ENCODE peak calls at places on chromosome 12, in ten cellular contexts. One of them, this sample, is unnamed.
A peak's percentile ranks its signal among the peaks of the same experiment; 100 is the strongest.

GRCh38 chr12:124992874-124993567 is 424 bp upstream of the BRI3BP start:
- DNase-seq in hepatic stellate cell: no peak
- DNase-seq in choroid plexus epithelial cell: peak; percentile 39
- DNase-seq in fibroblast of pulmonary artery: peak; percentile 23
- DNase-seq in iPS-NIHi11: peak; percentile 79
- DNase-seq in glutamatergic neuron: peak; percentile 81
- DNase-seq in head of caudate nucleus: peak; percentile 63
- DNase-seq in kidney tubule cell: peak; percentile 87
- DNase-seq in effector memory CD4-positive, alpha-beta T cell: peak; percentile 68
- DNase-seq in left kidney: peak; percentile 93
- DNase-seq in this sample: peak; percentile 86

GRCh38 chr12:123524378-123524777 is 9.1 kb downstream of the RILPL1 start:
- DNase-seq in hepatic stellate cell: no peak
- DNase-seq in choroid plexus epithelial cell: no peak
- DNase-seq in fibroblast of pulmonary artery: no peak
- DNase-seq in iPS-NIHi11: no peak
- DNase-seq in glutamatergic neuron: no peak
- DNase-seq in head of caudate nucleus: no peak
- DNase-seq in kidney tubule cell: no peak
- DNase-seq in effector memory CD4-positive, alpha-beta T cell: no peak
- DNase-seq in left kidney: no peak
- DNase-seq in this sample: no peak

GRCh38 chr12:19643635-19644034 is 204.3 kb downstream of the AEBP2 start:
- DNase-seq in hepatic stellate cell: peak; percentile 34
- DNase-seq in choroid plexus epithelial cell: peak; percentile 84
- DNase-seq in fibroblast of pulmonary artery: peak; percentile 76
- DNase-seq in iPS-NIHi11: peak; percentile 71
- DNase-seq in glutamatergic neuron: no peak
- DNase-seq in head of caudate nucleus: no peak
- DNase-seq in kidney tubule cell: peak; percentile 42
- DNase-seq in effector memory CD4-positive, alpha-beta T cell: no peak
- DNase-seq in left kidney: peak; percentile 81
- DNase-seq in this sample: peak; percentile 71

GRCh38 chr12:88111074-88111652 is 30.7 kb downstream of the CEP290 start:
- DNase-seq in hepatic stellate cell: peak; percentile 4
- DNase-seq in choroid plexus epithelial cell: peak; percentile 80
- DNase-seq in fibroblast of pulmonary artery: peak; percentile 74
- DNase-seq in iPS-NIHi11: peak; percentile 5
- DNase-seq in glutamatergic neuron: no peak
- DNase-seq in head of caudate nucleus: no peak
- DNase-seq in kidney tubule cell: peak; percentile 66
- DNase-seq in effector memory CD4-positive, alpha-beta T cell: no peak
- DNase-seq in left kidney: peak; percentile 61
- DNase-seq in this sample: no peak

GRCh38 chr12:114967187-114967586 is 283.2 kb upstream of the TBX3 start:
- DNase-seq in hepatic stellate cell: no peak
- DNase-seq in choroid plexus epithelial cell: no peak
- DNase-seq in fibroblast of pulmonary artery: no peak
- DNase-seq in iPS-NIHi11: no peak
- DNase-seq in glutamatergic neuron: no peak
- DNase-seq in head of caudate nucleus: no peak
- DNase-seq in kidney tubule cell: no peak
- DNase-seq in effector memory CD4-positive, alpha-beta T cell: no peak
- DNase-seq in left kidney: no peak
- DNase-seq in this sample: no peak

GRCh38 chr12:94172973-94173372 is 24.6 kb downstream of the PLXNC1 start:
- DNase-seq in hepatic stellate cell: peak; percentile 32
- DNase-seq in choroid plexus epithelial cell: peak; percentile 100
- DNase-seq in fibroblast of pulmonary artery: peak; percentile 99
- DNase-seq in iPS-NIHi11: no peak
- DNase-seq in glutamatergic neuron: no peak
- DNase-seq in head of caudate nucleus: no peak
- DNase-seq in kidney tubule cell: no peak
- DNase-seq in effector memory CD4-positive, alpha-beta T cell: no peak
- DNase-seq in left kidney: no peak
- DNase-seq in this sample: no peak

GRCh38 chr12:21849878-21850277 is 75.4 kb upstream of the KCNJ8 start:
- DNase-seq in hepatic stellate cell: no peak
- DNase-seq in choroid plexus epithelial cell: no peak
- DNase-seq in fibroblast of pulmonary artery: no peak
- DNase-seq in iPS-NIHi11: no peak
- DNase-seq in glutamatergic neuron: no peak
- DNase-seq in head of caudate nucleus: no peak
- DNase-seq in kidney tubule cell: no peak
- DNase-seq in effector memory CD4-positive, alpha-beta T cell: no peak
- DNase-seq in left kidney: peak; percentile 72
- DNase-seq in this sample: no peak

GRCh38 chr12:42143401-42144173 is 1.1 kb downstream of the GXYLT1 start:
- DNase-seq in hepatic stellate cell: peak; percentile 14
- DNase-seq in choroid plexus epithelial cell: peak; percentile 54
- DNase-seq in fibroblast of pulmonary artery: peak; percentile 43
- DNase-seq in iPS-NIHi11: peak; percentile 42
- DNase-seq in glutamatergic neuron: no peak
- DNase-seq in head of caudate nucleus: no peak
- DNase-seq in kidney tubule cell: peak; percentile 40
- DNase-seq in effector memory CD4-positive, alpha-beta T cell: no peak
- DNase-seq in left kidney: peak; percentile 45
- DNase-seq in this sample: peak; percentile 11

GRCh38 chr12:45774508-45775162 is 45.1 kb downstream of the ARID2 start:
- DNase-seq in hepatic stellate cell: no peak
- DNase-seq in choroid plexus epithelial cell: no peak
- DNase-seq in fibroblast of pulmonary artery: peak; percentile 12
- DNase-seq in iPS-NIHi11: no peak
- DNase-seq in glutamatergic neuron: no peak
- DNase-seq in head of caudate nucleus: no peak
- DNase-seq in kidney tubule cell: no peak
- DNase-seq in effector memory CD4-positive, alpha-beta T cell: no peak
- DNase-seq in left kidney: no peak
- DNase-seq in this sample: no peak

GRCh38 chr12:89642959-89643358 is 65.7 kb downstream of the ATP2B1 start:
- DNase-seq in hepatic stellate cell: no peak
- DNase-seq in choroid plexus epithelial cell: no peak
- DNase-seq in fibroblast of pulmonary artery: no peak
- DNase-seq in iPS-NIHi11: no peak
- DNase-seq in glutamatergic neuron: no peak
- DNase-seq in head of caudate nucleus: no peak
- DNase-seq in kidney tubule cell: no peak
- DNase-seq in effector memory CD4-positive, alpha-beta T cell: no peak
- DNase-seq in left kidney: no peak
- DNase-seq in this sample: no peak

GRCh38 chr12:104477812-104478388 is 21.2 kb downstream of the CHST11 start:
- DNase-seq in hepatic stellate cell: no peak
- DNase-seq in choroid plexus epithelial cell: no peak
- DNase-seq in fibroblast of pulmonary artery: no peak
- DNase-seq in iPS-NIHi11: no peak
- DNase-seq in glutamatergic neuron: no peak
- DNase-seq in head of caudate nucleus: no peak
- DNase-seq in kidney tubule cell: no peak
- DNase-seq in effector memory CD4-positive, alpha-beta T cell: no peak
- DNase-seq in left kidney: no peak
- DNase-seq in this sample: no peak

GRCh38 chr12:32569256-32569655 is 109.8 kb upstream of the DNM1L start:
- DNase-seq in hepatic stellate cell: no peak
- DNase-seq in choroid plexus epithelial cell: peak; percentile 49
- DNase-seq in fibroblast of pulmonary artery: no peak
- DNase-seq in iPS-NIHi11: no peak
- DNase-seq in glutamatergic neuron: peak; percentile 81
- DNase-seq in head of caudate nucleus: no peak
- DNase-seq in kidney tubule cell: peak; percentile 9
- DNase-seq in effector memory CD4-positive, alpha-beta T cell: no peak
- DNase-seq in left kidney: peak; percentile 23
- DNase-seq in this sample: no peak

GRCh38 chr12:52235822-52236291 is 2.8 kb downstream of the KRT7 start:
- DNase-seq in hepatic stellate cell: no peak
- DNase-seq in choroid plexus epithelial cell: no peak
- DNase-seq in fibroblast of pulmonary artery: no peak
- DNase-seq in iPS-NIHi11: peak; percentile 28
- DNase-seq in glutamatergic neuron: no peak
- DNase-seq in head of caudate nucleus: no peak
- DNase-seq in kidney tubule cell: peak; percentile 75
- DNase-seq in effector memory CD4-positive, alpha-beta T cell: no peak
- DNase-seq in left kidney: no peak
- DNase-seq in this sample: no peak

GRCh38 chr12:68119250-68119649 is 40.3 kb downstream of the IFNG start:
- DNase-seq in hepatic stellate cell: no peak
- DNase-seq in choroid plexus epithelial cell: no peak
- DNase-seq in fibroblast of pulmonary artery: no peak
- DNase-seq in iPS-NIHi11: no peak
- DNase-seq in glutamatergic neuron: no peak
- DNase-seq in head of caudate nucleus: no peak
- DNase-seq in kidney tubule cell: no peak
- DNase-seq in effector memory CD4-positive, alpha-beta T cell: no peak
- DNase-seq in left kidney: no peak
- DNase-seq in this sample: no peak

GRCh38 chr12:129819391-129819790 is 84.4 kb downstream of the TMEM132D start:
- DNase-seq in hepatic stellate cell: no peak
- DNase-seq in choroid plexus epithelial cell: peak; percentile 34
- DNase-seq in fibroblast of pulmonary artery: no peak
- DNase-seq in iPS-NIHi11: no peak
- DNase-seq in glutamatergic neuron: no peak
- DNase-seq in head of caudate nucleus: no peak
- DNase-seq in kidney tubule cell: peak; percentile 76
- DNase-seq in effector memory CD4-positive, alpha-beta T cell: no peak
- DNase-seq in left kidney: peak; percentile 57
- DNase-seq in this sample: no peak

GRCh38 chr12:51270847-51271518 is 768 bp upstream of the SMAGP start:
- DNase-seq in hepatic stellate cell: peak; percentile 75
- DNase-seq in choroid plexus epithelial cell: peak; percentile 70
- DNase-seq in fibroblast of pulmonary artery: peak; percentile 70
- DNase-seq in iPS-NIHi11: no peak
- DNase-seq in glutamatergic neuron: no peak
- DNase-seq in head of caudate nucleus: no peak
- DNase-seq in kidney tubule cell: peak; percentile 97
- DNase-seq in effector memory CD4-positive, alpha-beta T cell: no peak
- DNase-seq in left kidney: no peak
- DNase-seq in this sample: no peak

GRCh38 chr12:122884091-122884826 is 11.7 kb downstream of the VPS37B start:
- DNase-seq in hepatic stellate cell: no peak
- DNase-seq in choroid plexus epithelial cell: no peak
- DNase-seq in fibroblast of pulmonary artery: no peak
- DNase-seq in iPS-NIHi11: no peak
- DNase-seq in glutamatergic neuron: no peak
- DNase-seq in head of caudate nucleus: no peak
- DNase-seq in kidney tubule cell: no peak
- DNase-seq in effector memory CD4-positive, alpha-beta T cell: no peak
- DNase-seq in left kidney: no peak
- DNase-seq in this sample: no peak

GRCh38 chr12:130698106-130698505 is 18.0 kb downstream of the RIMBP2 start:
- DNase-seq in hepatic stellate cell: no peak
- DNase-seq in choroid plexus epithelial cell: no peak
- DNase-seq in fibroblast of pulmonary artery: no peak
- DNase-seq in iPS-NIHi11: no peak
- DNase-seq in glutamatergic neuron: no peak
- DNase-seq in head of caudate nucleus: no peak
- DNase-seq in kidney tubule cell: no peak
- DNase-seq in effector memory CD4-positive, alpha-beta T cell: no peak
- DNase-seq in left kidney: no peak
- DNase-seq in this sample: no peak

GRCh38 chr12:80472912-80473500 is 29.0 kb downstream of the PTPRQ start:
- DNase-seq in hepatic stellate cell: peak; percentile 8
- DNase-seq in choroid plexus epithelial cell: peak; percentile 89
- DNase-seq in fibroblast of pulmonary artery: peak; percentile 83
- DNase-seq in iPS-NIHi11: peak; percentile 15
- DNase-seq in glutamatergic neuron: no peak
- DNase-seq in head of caudate nucleus: no peak
- DNase-seq in kidney tubule cell: peak; percentile 51
- DNase-seq in effector memory CD4-positive, alpha-beta T cell: no peak
- DNase-seq in left kidney: peak; percentile 72
- DNase-seq in this sample: peak; percentile 12

GRCh38 chr12:6827437-6827894 is 741 bp upstream of the P3H3 start:
- DNase-seq in hepatic stellate cell: peak; percentile 96
- DNase-seq in choroid plexus epithelial cell: peak; percentile 87
- DNase-seq in fibroblast of pulmonary artery: peak; percentile 80
- DNase-seq in iPS-NIHi11: peak; percentile 86
- DNase-seq in glutamatergic neuron: peak; percentile 97
- DNase-seq in head of caudate nucleus: peak; percentile 87
- DNase-seq in kidney tubule cell: peak; percentile 64
- DNase-seq in effector memory CD4-positive, alpha-beta T cell: no peak
- DNase-seq in left kidney: peak; percentile 96
- DNase-seq in this sample: peak; percentile 86

GRCh38 chr12:2691340-2692111 is 103.2 kb upstream of the FKBP4 start:
- DNase-seq in hepatic stellate cell: no peak
- DNase-seq in choroid plexus epithelial cell: no peak
- DNase-seq in fibroblast of pulmonary artery: peak; percentile 3
- DNase-seq in iPS-NIHi11: peak; percentile 76
- DNase-seq in glutamatergic neuron: peak; percentile 61
- DNase-seq in head of caudate nucleus: no peak
- DNase-seq in kidney tubule cell: peak; percentile 18
- DNase-seq in effector memory CD4-positive, alpha-beta T cell: no peak
- DNase-seq in left kidney: peak; percentile 76
- DNase-seq in this sample: peak; percentile 71

GRCh38 chr12:10722502-10722904 is 620 bp downstream of the YBX3 start:
- DNase-seq in hepatic stellate cell: peak; percentile 63
- DNase-seq in choroid plexus epithelial cell: peak; percentile 65
- DNase-seq in fibroblast of pulmonary artery: peak; percentile 57
- DNase-seq in iPS-NIHi11: peak; percentile 57
- DNase-seq in glutamatergic neuron: peak; percentile 42
- DNase-seq in head of caudate nucleus: no peak
- DNase-seq in kidney tubule cell: peak; percentile 70
- DNase-seq in effector memory CD4-positive, alpha-beta T cell: no peak
- DNase-seq in left kidney: peak; percentile 72
- DNase-seq in this sample: no peak

GRCh38 chr12:72836184-72836583 is 564.0 kb downstream of the TRHDE start:
- DNase-seq in hepatic stellate cell: no peak
- DNase-seq in choroid plexus epithelial cell: no peak
- DNase-seq in fibroblast of pulmonary artery: no peak
- DNase-seq in iPS-NIHi11: no peak
- DNase-seq in glutamatergic neuron: no peak
- DNase-seq in head of caudate nucleus: no peak
- DNase-seq in kidney tubule cell: no peak
- DNase-seq in effector memory CD4-positive, alpha-beta T cell: no peak
- DNase-seq in left kidney: peak; percentile 75
- DNase-seq in this sample: no peak

GRCh38 chr12:131213896-131214442 is 260.3 kb downstream of the ADGRD1 start:
- DNase-seq in hepatic stellate cell: no peak
- DNase-seq in choroid plexus epithelial cell: no peak
- DNase-seq in fibroblast of pulmonary artery: no peak
- DNase-seq in iPS-NIHi11: no peak
- DNase-seq in glutamatergic neuron: no peak
- DNase-seq in head of caudate nucleus: no peak
- DNase-seq in kidney tubule cell: no peak
- DNase-seq in effector memory CD4-positive, alpha-beta T cell: no peak
- DNase-seq in left kidney: no peak
- DNase-seq in this sample: no peak

GRCh38 chr12:124458992-124459851 is 108.2 kb downstream of the NCOR2 start:
- DNase-seq in hepatic stellate cell: no peak
- DNase-seq in choroid plexus epithelial cell: no peak
- DNase-seq in fibroblast of pulmonary artery: no peak
- DNase-seq in iPS-NIHi11: no peak
- DNase-seq in glutamatergic neuron: no peak
- DNase-seq in head of caudate nucleus: no peak
- DNase-seq in kidney tubule cell: no peak
- DNase-seq in effector memory CD4-positive, alpha-beta T cell: no peak
- DNase-seq in left kidney: no peak
- DNase-seq in this sample: no peak

GRCh38 chr12:120076651-120077050 is 39.9 kb downstream of the RAB35 start:
- DNase-seq in hepatic stellate cell: no peak
- DNase-seq in choroid plexus epithelial cell: no peak
- DNase-seq in fibroblast of pulmonary artery: no peak
- DNase-seq in iPS-NIHi11: no peak
- DNase-seq in glutamatergic neuron: no peak
- DNase-seq in head of caudate nucleus: no peak
- DNase-seq in kidney tubule cell: no peak
- DNase-seq in effector memory CD4-positive, alpha-beta T cell: no peak
- DNase-seq in left kidney: no peak
- DNase-seq in this sample: no peak

GRCh38 chr12:15741082-15741481 is 48.1 kb downstream of the EPS8 start:
- DNase-seq in hepatic stellate cell: no peak
- DNase-seq in choroid plexus epithelial cell: no peak
- DNase-seq in fibroblast of pulmonary artery: no peak
- DNase-seq in iPS-NIHi11: no peak
- DNase-seq in glutamatergic neuron: no peak
- DNase-seq in head of caudate nucleus: no peak
- DNase-seq in kidney tubule cell: no peak
- DNase-seq in effector memory CD4-positive, alpha-beta T cell: no peak
- DNase-seq in left kidney: no peak
- DNase-seq in this sample: no peak

GRCh38 chr12:3304436-3305135 is 186.4 kb upstream of the PRMT8 start:
- DNase-seq in hepatic stellate cell: peak; percentile 78
- DNase-seq in choroid plexus epithelial cell: peak; percentile 70
- DNase-seq in fibroblast of pulmonary artery: peak; percentile 51
- DNase-seq in iPS-NIHi11: peak; percentile 61
- DNase-seq in glutamatergic neuron: no peak
- DNase-seq in head of caudate nucleus: peak; percentile 62
- DNase-seq in kidney tubule cell: peak; percentile 98
- DNase-seq in effector memory CD4-positive, alpha-beta T cell: no peak
- DNase-seq in left kidney: peak; percentile 88
- DNase-seq in this sample: no peak

This sample was measured in ELF-1.